ENCODE peak calls at places on chromosomes 11 and 22, in six cellular contexts. V, Y, U, W, B and M are unnamed samples.

GRCh38 chr11:91798240-91798639 is 426.4 kb upstream of the FAT3 start:
- DNase-seq in V (no peak), Y (no peak), U (no peak), W (no peak), B (no peak), M (no peak)

GRCh38 chr11:24575392-24575791 is 78.5 kb downstream of the LUZP2 start:
- DNase-seq in W (no peak), B (no peak), Y (no peak), U (no peak), V (no peak), M (peak)

GRCh38 chr11:70483077-70483861 is 84.9 kb downstream of the CTTN start:
- DNase-seq in Y (no peak), W (peak), U (no peak), B (no peak), V (peak), M (peak)

GRCh38 chr11:18765554-18765953 is 26.0 kb downstream of the PTPN5 start:
- DNase-seq in W (no peak), B (no peak), U (no peak), Y (no peak), V (no peak), M (no peak)

GRCh38 chr11:60918251-60918940 is 4.4 kb downstream of the TMEM109 start:
- DNase-seq in Y (no peak), U (no peak), B (no peak), V (no peak), W (no peak), M (no peak)

GRCh38 chr11:57800444-57801184 is 39.0 kb downstream of the CTNND1 start:
- DNase-seq in B (no peak), Y (peak), U (no peak), V (peak), W (no peak), M (peak)

GRCh38 chr11:116501728-116502127 is 271.1 kb downstream of the BUD13 start:
- DNase-seq in B (no peak), W (no peak), U (no peak), V (no peak), Y (no peak), M (no peak)

GRCh38 chr22:50044485-50045143 is 13.5 kb downstream of the TTLL8 start:
- DNase-seq in Y (no peak), U (no peak), W (no peak), V (no peak), B (no peak), M (no peak)

GRCh38 chr11:65779919-65780769 is 632 bp downstream of the AP5B1 start:
- DNase-seq in U (peak), Y (no peak), B (peak), W (peak), V (peak), M (no peak)

GRCh38 chr11:130672911-130673310 is 224.5 kb downstream of the ADAMTS15 start:
- DNase-seq in Y (no peak), U (no peak), W (no peak), B (no peak), V (no peak), M (no peak)

GRCh38 chr11:118145285-118146227 is 7.1 kb downstream of the SCN4B start:
- DNase-seq in W (peak), Y (peak), V (peak), U (peak), B (peak), M (peak)

GRCh38 chr11:65559951-65560537 is 1.9 kb upstream of the LTBP3 start:
- DNase-seq in U (no peak), W (no peak), B (no peak), V (peak), Y (peak), M (no peak)

GRCh38 chr22:49269928-49270327 is 557.7 kb downstream of the BRD1 start:
- DNase-seq in Y (no peak), W (no peak), V (no peak), B (no peak), U (no peak), M (no peak)

GRCh38 chr22:39176067-39176621 is 23.7 kb upstream of the CBX7 start:
- DNase-seq in B (no peak), W (peak), Y (no peak), U (no peak), V (no peak), M (no peak)

GRCh38 chr11:9982127-9982795 is 311.8 kb downstream of the SBF2 start:
- DNase-seq in W (no peak), B (no peak), Y (no peak), V (no peak), U (peak), M (no peak)

GRCh38 chr11:59200421-59200746 is 12.3 kb downstream of the MPEG1 start:
- DNase-seq in W (no peak), V (no peak), U (no peak), B (no peak), Y (no peak), M (no peak)

GRCh38 chr11:104127828-104128227 is 36.1 kb downstream of the PDGFD start:
- DNase-seq in U (no peak), B (no peak), W (no peak), Y (no peak), V (no peak), M (no peak)

GRCh38 chr11:93000511-93001476 is 31.3 kb downstream of the MTNR1B start:
- DNase-seq in W (no peak), Y (peak), U (no peak), V (no peak), B (no peak), M (no peak)

GRCh38 chr11:8834379-8834778 is 76.6 kb upstream of the AKIP1 start:
- DNase-seq in Y (no peak), W (no peak), U (no peak), B (no peak), V (no peak), M (no peak)

GRCh38 chr22:40213478-40213877 is 35.8 kb downstream of the TNRC6B start:
- DNase-seq in B (no peak), V (peak), W (no peak), Y (no peak), U (no peak), M (no peak)

GRCh38 chr11:1844221-1845094 is 5.7 kb downstream of the TNNI2 start:
- DNase-seq in V (no peak), B (no peak), Y (no peak), U (no peak), W (peak), M (no peak)

GRCh38 chr22:49976439-49977175 is 16.0 kb downstream of the PIM3 start:
- DNase-seq in V (no peak), B (no peak), Y (no peak), U (no peak), W (no peak), M (no peak)

GRCh38 chr11:115698243-115698642 is 194.0 kb upstream of the CADM1 start:
- DNase-seq in U (no peak), B (no peak), V (no peak), W (no peak), Y (no peak), M (no peak)

GRCh38 chr22:22786301-22787115 is 101.1 kb upstream of the IGLL5 start:
- DNase-seq in Y (no peak), W (no peak), B (no peak), U (no peak), V (peak), M (no peak)

GRCh38 chr22:39214383-39215069 is 30.3 kb downstream of the PDGFB start:
- DNase-seq in V (no peak), B (no peak), U (no peak), Y (peak), W (no peak), M (no peak)

GRCh38 chr22:35604671-35605457 is 12.3 kb downstream of the MB start:
- DNase-seq in U (no peak), V (no peak), Y (no peak), W (no peak), B (no peak), M (no peak)

GRCh38 chr22:22753526-22754267 is 109.3 kb downstream of the GGTLC2 start:
- DNase-seq in W (no peak), B (peak), V (peak), U (peak), Y (no peak), M (no peak)

GRCh38 chr11:93169950-93170561 is 27.7 kb downstream of the SLC36A4 start:
- DNase-seq in B (no peak), U (no peak), Y (no peak), V (peak), W (no peak), M (peak)

GRCh38 chr11:132126973-132127900 is 756.8 kb downstream of the NTM start:
- DNase-seq in Y (no peak), W (peak), U (peak), B (no peak), V (peak), M (peak)

GRCh38 chr22:48652796-48653195 is 1174.9 kb downstream of the BRD1 start:
- DNase-seq in B (no peak), U (no peak), W (no peak), Y (no peak), V (no peak), M (no peak)

GRCh38 chr11:34278175-34278574 is 79.6 kb downstream of the ABTB2 start:
- DNase-seq in V (no peak), W (no peak), U (no peak), B (no peak), Y (no peak), M (no peak)

GRCh38 chr22:27870234-27871191 is 48.5 kb downstream of the PITPNB start:
- DNase-seq in Y (no peak), U (no peak), W (no peak), V (no peak), B (no peak), M (no peak)

GRCh38 chr11:1358286-1358685 is 31.4 kb upstream of the BRSK2 start:
- DNase-seq in B (no peak), Y (no peak), U (no peak), W (no peak), V (no peak), M (no peak)

GRCh38 chr11:14190992-14191773 is 167.8 kb downstream of the RRAS2 start:
- DNase-seq in B (no peak), W (no peak), V (no peak), Y (no peak), U (no peak), M (no peak)

GRCh38 chr11:73585834-73586575 is 11.9 kb downstream of the FAM168A start:
- DNase-seq in W (no peak), Y (no peak), V (no peak), U (no peak), B (no peak), M (no peak)

GRCh38 chr11:127063191-127063590 is 62.6 kb upstream of the KIRREL3 start:
- DNase-seq in Y (no peak), B (no peak), U (no peak), W (no peak), V (peak), M (no peak)

GRCh38 chr11:3109921-3110706 is 52.9 kb upstream of the CARS1 start:
- DNase-seq in W (no peak), U (no peak), Y (no peak), B (no peak), V (peak), M (no peak)

GRCh38 chr11:23405350-23405937 is 545.2 kb upstream of the CCDC179 start:
- DNase-seq in W (peak), U (no peak), Y (no peak), B (no peak), V (no peak), M (no peak)

GRCh38 chr11:69912911-69913451 is 93.8 kb upstream of the FGF3 start:
- DNase-seq in Y (no peak), U (no peak), V (no peak), B (no peak), W (no peak), M (no peak)